ENCODE peak calls at places on chromosomes 5 and 9, in four cellular contexts. N is Right ventricle myocardium superior; Y is activated effector memory CD4-positive, alpha-beta T cell treated with Interleukin-2 at 50 U/mL for 16 hours; U is PC-3. I is an unnamed sample.

GRCh38 chr5:523658-524441 is 399 bp downstream of the SLC9A3 start:
- DNase-seq in U (no peak), N (no peak), Y (no peak), I (no peak)

GRCh38 chr5:6108540-6108848 is 269.9 kb downstream of the MED10 start:
- DNase-seq in U (no peak), N (no peak), Y (no peak), I (no peak)

GRCh38 chr5:23269981-23270380 is 237.4 kb upstream of the PRDM9 start:
- DNase-seq in U (peak), N (no peak), Y (no peak), I (no peak)

GRCh38 chr9:4235951-4236804 is 63.7 kb downstream of the GLIS3 start:
- DNase-seq in N (no peak), Y (no peak), U (peak), I (no peak)

GRCh38 chr9:122445155-122445749 is 32.5 kb downstream of the OR1J1 start:
- DNase-seq in Y (no peak), U (peak), N (no peak), I (no peak)

GRCh38 chr9:114737118-114737517 is 55.1 kb upstream of the TEX48 start:
- DNase-seq in U (peak), N (no peak), Y (no peak), I (peak)

GRCh38 chr9:135340726-135341475 is 138.7 kb upstream of the PPP1R26 start:
- DNase-seq in N (no peak), Y (no peak), U (no peak), I (no peak)

GRCh38 chr9:127128341-127129072 is 6.1 kb upstream of the ANGPTL2 start:
- DNase-seq in U (peak), N (peak), Y (no peak), I (no peak)

GRCh38 chr5:77957-78804 is 13.8 kb upstream of the PLEKHG4B start:
- DNase-seq in N (no peak), U (peak), Y (no peak), I (no peak)